ENCODE peak calls at places on chromosomes 3 and 15, in ten cellular contexts. One of them, this sample, is unnamed.

GRCh38 chr3:60809857-60810256 is 441.4 kb downstream of the FHIT start:
- DNase-seq in activated CD8-positive, alpha-beta T cell treated with anti-CD3 and anti-CD28 coated beads, Interleukin-2, amount 10 ng/mL, durations not matched to agents 7 days and 5 days: no peak
- DNase-seq in cerebellum: no peak
- DNase-seq in cardiac muscle cell: peak
- DNase-seq in CMK: no peak
- DNase-seq in NCI-H2081: no peak
- DNase-seq in GM12878: no peak
- DNase-seq in EL: no peak
- DNase-seq in anterior cingulate cortex: no peak
- DNase-seq in EH: peak
- DNase-seq in this sample: no peak

GRCh38 chr3:179308006-179308405 is 14.8 kb upstream of the ZNF639 start:
- DNase-seq in activated CD8-positive, alpha-beta T cell treated with anti-CD3 and anti-CD28 coated beads, Interleukin-2, amount 10 ng/mL, durations not matched to agents 7 days and 5 days: no peak
- DNase-seq in cerebellum: no peak
- DNase-seq in cardiac muscle cell: no peak
- DNase-seq in CMK: no peak
- DNase-seq in NCI-H2081: no peak
- DNase-seq in GM12878: no peak
- DNase-seq in EL: no peak
- DNase-seq in anterior cingulate cortex: no peak
- DNase-seq in EH: peak
- DNase-seq in this sample: no peak

GRCh38 chr3:64983583-64984359 is 296.0 kb upstream of the ADAMTS9 start:
- DNase-seq in activated CD8-positive, alpha-beta T cell treated with anti-CD3 and anti-CD28 coated beads, Interleukin-2, amount 10 ng/mL, durations not matched to agents 7 days and 5 days: no peak
- DNase-seq in cerebellum: no peak
- DNase-seq in cardiac muscle cell: peak
- DNase-seq in CMK: no peak
- DNase-seq in NCI-H2081: no peak
- DNase-seq in GM12878: no peak
- DNase-seq in EL: no peak
- DNase-seq in anterior cingulate cortex: no peak
- DNase-seq in EH: no peak
- DNase-seq in this sample: no peak

GRCh38 chr3:129045675-129046036 is 14.9 kb upstream of the GP9 start:
- DNase-seq in activated CD8-positive, alpha-beta T cell treated with anti-CD3 and anti-CD28 coated beads, Interleukin-2, amount 10 ng/mL, durations not matched to agents 7 days and 5 days: peak
- DNase-seq in cerebellum: no peak
- DNase-seq in cardiac muscle cell: no peak
- DNase-seq in CMK: no peak
- DNase-seq in NCI-H2081: no peak
- DNase-seq in GM12878: no peak
- DNase-seq in EL: no peak
- DNase-seq in anterior cingulate cortex: no peak
- DNase-seq in EH: no peak
- DNase-seq in this sample: no peak

GRCh38 chr3:16277471-16277870 is 12.5 kb downstream of the OXNAD1 start:
- DNase-seq in activated CD8-positive, alpha-beta T cell treated with anti-CD3 and anti-CD28 coated beads, Interleukin-2, amount 10 ng/mL, durations not matched to agents 7 days and 5 days: no peak
- DNase-seq in cerebellum: no peak
- DNase-seq in cardiac muscle cell: no peak
- DNase-seq in CMK: no peak
- DNase-seq in NCI-H2081: no peak
- DNase-seq in GM12878: no peak
- DNase-seq in EL: peak
- DNase-seq in anterior cingulate cortex: no peak
- DNase-seq in EH: peak
- DNase-seq in this sample: no peak

GRCh38 chr15:98604983-98605382 is 43.4 kb upstream of the IGF1R start:
- DNase-seq in activated CD8-positive, alpha-beta T cell treated with anti-CD3 and anti-CD28 coated beads, Interleukin-2, amount 10 ng/mL, durations not matched to agents 7 days and 5 days: no peak
- DNase-seq in cerebellum: no peak
- DNase-seq in cardiac muscle cell: no peak
- DNase-seq in CMK: no peak
- DNase-seq in NCI-H2081: no peak
- DNase-seq in GM12878: no peak
- DNase-seq in EL: no peak
- DNase-seq in anterior cingulate cortex: no peak
- DNase-seq in EH: no peak
- DNase-seq in this sample: no peak

GRCh38 chr15:65343374-65343981 is 34.3 kb downstream of the IGDCC3 start:
- DNase-seq in activated CD8-positive, alpha-beta T cell treated with anti-CD3 and anti-CD28 coated beads, Interleukin-2, amount 10 ng/mL, durations not matched to agents 7 days and 5 days: no peak
- DNase-seq in cerebellum: no peak
- DNase-seq in cardiac muscle cell: no peak
- DNase-seq in CMK: no peak
- DNase-seq in NCI-H2081: no peak
- DNase-seq in GM12878: no peak
- DNase-seq in EL: no peak
- DNase-seq in anterior cingulate cortex: no peak
- DNase-seq in EH: no peak
- DNase-seq in this sample: no peak

GRCh38 chr3:164094546-164094945 is 983.8 kb downstream of the SI start:
- DNase-seq in activated CD8-positive, alpha-beta T cell treated with anti-CD3 and anti-CD28 coated beads, Interleukin-2, amount 10 ng/mL, durations not matched to agents 7 days and 5 days: no peak
- DNase-seq in cerebellum: no peak
- DNase-seq in cardiac muscle cell: no peak
- DNase-seq in CMK: no peak
- DNase-seq in NCI-H2081: no peak
- DNase-seq in GM12878: no peak
- DNase-seq in EL: no peak
- DNase-seq in anterior cingulate cortex: no peak
- DNase-seq in EH: no peak
- DNase-seq in this sample: no peak

GRCh38 chr3:177928156-177928555 is 608.1 kb upstream of the KCNMB2 start:
- DNase-seq in activated CD8-positive, alpha-beta T cell treated with anti-CD3 and anti-CD28 coated beads, Interleukin-2, amount 10 ng/mL, durations not matched to agents 7 days and 5 days: no peak
- DNase-seq in cerebellum: no peak
- DNase-seq in cardiac muscle cell: no peak
- DNase-seq in CMK: no peak
- DNase-seq in NCI-H2081: no peak
- DNase-seq in GM12878: no peak
- DNase-seq in EL: peak
- DNase-seq in anterior cingulate cortex: no peak
- DNase-seq in EH: peak
- DNase-seq in this sample: no peak

GRCh38 chr3:172076212-172076611 is 36.8 kb downstream of the FNDC3B start:
- DNase-seq in activated CD8-positive, alpha-beta T cell treated with anti-CD3 and anti-CD28 coated beads, Interleukin-2, amount 10 ng/mL, durations not matched to agents 7 days and 5 days: no peak
- DNase-seq in cerebellum: peak
- DNase-seq in cardiac muscle cell: no peak
- DNase-seq in CMK: no peak
- DNase-seq in NCI-H2081: no peak
- DNase-seq in GM12878: no peak
- DNase-seq in EL: no peak
- DNase-seq in anterior cingulate cortex: no peak
- DNase-seq in EH: no peak
- DNase-seq in this sample: no peak

GRCh38 chr3:14405120-14405885 is 2.9 kb downstream of the SLC6A6 start:
- DNase-seq in activated CD8-positive, alpha-beta T cell treated with anti-CD3 and anti-CD28 coated beads, Interleukin-2, amount 10 ng/mL, durations not matched to agents 7 days and 5 days: no peak
- DNase-seq in cerebellum: no peak
- DNase-seq in cardiac muscle cell: peak
- DNase-seq in CMK: no peak
- DNase-seq in NCI-H2081: no peak
- DNase-seq in GM12878: no peak
- DNase-seq in EL: no peak
- DNase-seq in anterior cingulate cortex: no peak
- DNase-seq in EH: no peak
- DNase-seq in this sample: no peak

GRCh38 chr3:172125963-172126403 is 86.6 kb downstream of the FNDC3B start:
- DNase-seq in activated CD8-positive, alpha-beta T cell treated with anti-CD3 and anti-CD28 coated beads, Interleukin-2, amount 10 ng/mL, durations not matched to agents 7 days and 5 days: no peak
- DNase-seq in cerebellum: no peak
- DNase-seq in cardiac muscle cell: peak
- DNase-seq in CMK: no peak
- DNase-seq in NCI-H2081: no peak
- DNase-seq in GM12878: no peak
- DNase-seq in EL: peak
- DNase-seq in anterior cingulate cortex: no peak
- DNase-seq in EH: peak
- DNase-seq in this sample: no peak

GRCh38 chr3:98171066-98171465 is 4.6 kb downstream of the OR5H15 start:
- DNase-seq in activated CD8-positive, alpha-beta T cell treated with anti-CD3 and anti-CD28 coated beads, Interleukin-2, amount 10 ng/mL, durations not matched to agents 7 days and 5 days: no peak
- DNase-seq in cerebellum: no peak
- DNase-seq in cardiac muscle cell: no peak
- DNase-seq in CMK: no peak
- DNase-seq in NCI-H2081: no peak
- DNase-seq in GM12878: no peak
- DNase-seq in EL: no peak
- DNase-seq in anterior cingulate cortex: no peak
- DNase-seq in EH: no peak
- DNase-seq in this sample: no peak

GRCh38 chr3:153113553-153113952 is 48.5 kb upstream of the RAP2B start:
- DNase-seq in activated CD8-positive, alpha-beta T cell treated with anti-CD3 and anti-CD28 coated beads, Interleukin-2, amount 10 ng/mL, durations not matched to agents 7 days and 5 days: no peak
- DNase-seq in cerebellum: no peak
- DNase-seq in cardiac muscle cell: no peak
- DNase-seq in CMK: no peak
- DNase-seq in NCI-H2081: no peak
- DNase-seq in GM12878: no peak
- DNase-seq in EL: no peak
- DNase-seq in anterior cingulate cortex: no peak
- DNase-seq in EH: no peak
- DNase-seq in this sample: no peak

GRCh38 chr3:30655187-30655812 is 48.9 kb downstream of the TGFBR2 start:
- DNase-seq in activated CD8-positive, alpha-beta T cell treated with anti-CD3 and anti-CD28 coated beads, Interleukin-2, amount 10 ng/mL, durations not matched to agents 7 days and 5 days: peak
- DNase-seq in cerebellum: no peak
- DNase-seq in cardiac muscle cell: peak
- DNase-seq in CMK: no peak
- DNase-seq in NCI-H2081: no peak
- DNase-seq in GM12878: peak
- DNase-seq in EL: no peak
- DNase-seq in anterior cingulate cortex: no peak
- DNase-seq in EH: peak
- DNase-seq in this sample: no peak

GRCh38 chr3:66439666-66440344 is 61.0 kb downstream of the LRIG1 start:
- DNase-seq in activated CD8-positive, alpha-beta T cell treated with anti-CD3 and anti-CD28 coated beads, Interleukin-2, amount 10 ng/mL, durations not matched to agents 7 days and 5 days: no peak
- DNase-seq in cerebellum: no peak
- DNase-seq in cardiac muscle cell: no peak
- DNase-seq in CMK: peak
- DNase-seq in NCI-H2081: peak
- DNase-seq in GM12878: no peak
- DNase-seq in EL: no peak
- DNase-seq in anterior cingulate cortex: no peak
- DNase-seq in EH: no peak
- DNase-seq in this sample: no peak

GRCh38 chr3:30752961-30753360 is 141.5 kb downstream of the GADL1 start:
- DNase-seq in activated CD8-positive, alpha-beta T cell treated with anti-CD3 and anti-CD28 coated beads, Interleukin-2, amount 10 ng/mL, durations not matched to agents 7 days and 5 days: no peak
- DNase-seq in cerebellum: no peak
- DNase-seq in cardiac muscle cell: peak
- DNase-seq in CMK: no peak
- DNase-seq in NCI-H2081: no peak
- DNase-seq in GM12878: no peak
- DNase-seq in EL: peak
- DNase-seq in anterior cingulate cortex: no peak
- DNase-seq in EH: peak
- DNase-seq in this sample: no peak